ENCODE peak calls at places on chromosome 16, in six cellular contexts. D is hypothalamus, N is pancreas, M is NCI-H510A, T is GM10248, V is T-helper 1 cell. L is an unnamed sample.

GRCh38 chr16:25916091-25916490 is 224.3 kb downstream of the HS3ST4 start:
- DNase-seq in D (no peak), N (no peak), M (no peak), T (no peak), V (no peak), L (no peak)

GRCh38 chr16:81214745-81215166 is 23.7 kb upstream of the BCO1 start:
- DNase-seq in D (no peak), N (no peak), M (no peak), T (no peak), V (no peak), L (no peak)

GRCh38 chr16:90037202-90037765 is 18.0 kb upstream of the DBNDD1 start:
- DNase-seq in D (no peak), N (no peak), M (no peak), T (no peak), V (no peak), L (no peak)

GRCh38 chr16:17404903-17405691 is 65.7 kb downstream of the XYLT1 start:
- DNase-seq in D (peak), N (peak), M (no peak), T (no peak), V (no peak), L (peak)

GRCh38 chr16:11500720-11501346 is 85.9 kb downstream of the LITAF start:
- DNase-seq in D (no peak), N (no peak), M (no peak), T (no peak), V (no peak), L (no peak)

GRCh38 chr16:557463-558297 is 2.5 kb upstream of the PRR35 start:
- DNase-seq in D (no peak), N (no peak), M (no peak), T (no peak), V (no peak), L (no peak)

GRCh38 chr16:20424129-20424866 is 15.0 kb downstream of the ACSM5 start:
- DNase-seq in D (no peak), N (no peak), M (no peak), T (no peak), V (no peak), L (no peak)

GRCh38 chr16:10964039-10964890 is 19.9 kb downstream of the CLEC16A start:
- DNase-seq in D (peak), N (peak), M (peak), T (peak), V (peak), L (peak)

GRCh38 chr16:68499011-68499410 is 40.1 kb upstream of the ZFP90 start:
- DNase-seq in D (no peak), N (no peak), M (peak), T (no peak), V (no peak), L (no peak)

GRCh38 chr16:69188716-69189115 is 1.8 kb downstream of the SNTB2 start:
- DNase-seq in D (no peak), N (no peak), M (no peak), T (no peak), V (no peak), L (no peak)

GRCh38 chr16:988465-989353 is 7.1 kb downstream of the SOX8 start:
- DNase-seq in D (peak), N (no peak), M (no peak), T (no peak), V (no peak), L (peak)

GRCh38 chr16:89020068-89020924 is 43.3 kb upstream of the CBFA2T3 start:
- DNase-seq in D (no peak), N (peak), M (no peak), T (peak), V (no peak), L (no peak)

GRCh38 chr16:54318941-54319340 is 32.4 kb upstream of the IRX3 start:
- DNase-seq in D (no peak), N (no peak), M (no peak), T (no peak), V (no peak), L (no peak)

GRCh38 chr16:8547756-8548155 is 42.6 kb downstream of the TMEM114 start:
- DNase-seq in D (no peak), N (no peak), M (no peak), T (no peak), V (no peak), L (no peak)